ENCODE peak calls at places on chromosomes 4 and X, in seven cellular contexts. One of them, this sample, is unnamed.

GRCh38 chr4:38144029-38144428 is 183.8 kb downstream of the PTTG2 start:
- DNase-seq in left lung: no peak
- DNase-seq in CD8-positive, alpha-beta memory T cell: no peak
- DNase-seq in adrenal gland: no peak
- DNase-seq in MM.1S: no peak
- DNase-seq in osteoblast: no peak
- DNase-seq in skeletal muscle cell: no peak
- DNase-seq in this sample: no peak

GRCh38 chrX:26925088-26925487 is 538.1 kb downstream of the PPP4R3C start:
- DNase-seq in skeletal muscle cell: no peak
- DNase-seq in MM.1S: no peak
- DNase-seq in adrenal gland: no peak
- DNase-seq in left lung: no peak
- DNase-seq in osteoblast: no peak
- DNase-seq in CD8-positive, alpha-beta memory T cell: no peak
- DNase-seq in this sample: no peak

GRCh38 chr4:177448850-177449249 is 6.6 kb upstream of the AGA start:
- DNase-seq in CD8-positive, alpha-beta memory T cell: no peak
- DNase-seq in MM.1S: no peak
- DNase-seq in osteoblast: peak
- DNase-seq in left lung: no peak
- DNase-seq in adrenal gland: no peak
- DNase-seq in skeletal muscle cell: no peak
- DNase-seq in this sample: no peak

GRCh38 chrX:39174761-39175417 is 373.6 kb downstream of the MID1IP1 start:
- DNase-seq in CD8-positive, alpha-beta memory T cell: no peak
- DNase-seq in osteoblast: no peak
- DNase-seq in adrenal gland: no peak
- DNase-seq in left lung: no peak
- DNase-seq in MM.1S: peak
- DNase-seq in skeletal muscle cell: no peak
- DNase-seq in this sample: no peak

GRCh38 chrX:101659601-101660063 is at the start of gene ARMCX2:
- DNase-seq in osteoblast: peak
- DNase-seq in adrenal gland: peak
- DNase-seq in MM.1S: no peak
- DNase-seq in CD8-positive, alpha-beta memory T cell: no peak
- DNase-seq in skeletal muscle cell: peak
- DNase-seq in left lung: peak
- DNase-seq in this sample: no peak

GRCh38 chr4:102439835-102440234 is 61.3 kb upstream of the NFKB1 start:
- DNase-seq in MM.1S: no peak
- DNase-seq in osteoblast: no peak
- DNase-seq in skeletal muscle cell: peak
- DNase-seq in CD8-positive, alpha-beta memory T cell: no peak
- DNase-seq in left lung: no peak
- DNase-seq in adrenal gland: no peak
- DNase-seq in this sample: peak

GRCh38 chrX:3262906-3263305 is 83.5 kb downstream of the MXRA5 start:
- DNase-seq in adrenal gland: peak
- DNase-seq in osteoblast: no peak
- DNase-seq in left lung: no peak
- DNase-seq in MM.1S: no peak
- DNase-seq in skeletal muscle cell: peak
- DNase-seq in CD8-positive, alpha-beta memory T cell: no peak
- DNase-seq in this sample: peak

GRCh38 chr4:8665406-8666360 is 73.1 kb downstream of the CPZ start:
- DNase-seq in skeletal muscle cell: no peak
- DNase-seq in MM.1S: no peak
- DNase-seq in osteoblast: peak
- DNase-seq in adrenal gland: no peak
- DNase-seq in CD8-positive, alpha-beta memory T cell: no peak
- DNase-seq in left lung: no peak
- DNase-seq in this sample: no peak

GRCh38 chr4:56026596-56026995 is 77.9 kb downstream of the CEP135 start:
- DNase-seq in CD8-positive, alpha-beta memory T cell: no peak
- DNase-seq in adrenal gland: no peak
- DNase-seq in skeletal muscle cell: no peak
- DNase-seq in osteoblast: no peak
- DNase-seq in left lung: no peak
- DNase-seq in MM.1S: no peak
- DNase-seq in this sample: no peak

GRCh38 chrX:68843992-68844391 is 15.2 kb downstream of the EFNB1 start:
- DNase-seq in osteoblast: peak
- DNase-seq in skeletal muscle cell: no peak
- DNase-seq in adrenal gland: no peak
- DNase-seq in left lung: no peak
- DNase-seq in MM.1S: no peak
- DNase-seq in CD8-positive, alpha-beta memory T cell: no peak
- DNase-seq in this sample: no peak

GRCh38 chrX:45200741-45201234 is at the start of gene DIPK2B:
- DNase-seq in skeletal muscle cell: no peak
- DNase-seq in MM.1S: no peak
- DNase-seq in adrenal gland: peak
- DNase-seq in osteoblast: no peak
- DNase-seq in left lung: peak
- DNase-seq in CD8-positive, alpha-beta memory T cell: no peak
- DNase-seq in this sample: no peak

GRCh38 chrX:97267376-97267775 is 383.7 kb downstream of the RPA4 start:
- DNase-seq in MM.1S: no peak
- DNase-seq in skeletal muscle cell: no peak
- DNase-seq in adrenal gland: no peak
- DNase-seq in CD8-positive, alpha-beta memory T cell: no peak
- DNase-seq in left lung: no peak
- DNase-seq in osteoblast: no peak
- DNase-seq in this sample: no peak

GRCh38 chr4:119858176-119858575 is 208.5 kb downstream of the MAD2L1 start:
- DNase-seq in MM.1S: no peak
- DNase-seq in osteoblast: no peak
- DNase-seq in CD8-positive, alpha-beta memory T cell: no peak
- DNase-seq in left lung: no peak
- DNase-seq in skeletal muscle cell: no peak
- DNase-seq in adrenal gland: no peak
- DNase-seq in this sample: no peak

GRCh38 chr4:52822583-52823477 is 39.3 kb upstream of the RASL11B start:
- DNase-seq in adrenal gland: no peak
- DNase-seq in skeletal muscle cell: peak
- DNase-seq in CD8-positive, alpha-beta memory T cell: no peak
- DNase-seq in left lung: no peak
- DNase-seq in MM.1S: no peak
- DNase-seq in osteoblast: peak
- DNase-seq in this sample: no peak

GRCh38 chr4:163624727-163625126 is 130.2 kb downstream of the TMA16 start:
- DNase-seq in left lung: no peak
- DNase-seq in MM.1S: no peak
- DNase-seq in CD8-positive, alpha-beta memory T cell: no peak
- DNase-seq in skeletal muscle cell: no peak
- DNase-seq in adrenal gland: no peak
- DNase-seq in osteoblast: no peak
- DNase-seq in this sample: no peak

GRCh38 chr4:86846921-86847320 is 2.3 kb downstream of the SLC10A6 start:
- DNase-seq in osteoblast: no peak
- DNase-seq in left lung: no peak
- DNase-seq in MM.1S: no peak
- DNase-seq in adrenal gland: no peak
- DNase-seq in CD8-positive, alpha-beta memory T cell: no peak
- DNase-seq in skeletal muscle cell: no peak
- DNase-seq in this sample: no peak

GRCh38 chr4:143375326-143376073 is 38.8 kb downstream of the GAB1 start:
- DNase-seq in MM.1S: peak
- DNase-seq in osteoblast: no peak
- DNase-seq in skeletal muscle cell: no peak
- DNase-seq in adrenal gland: peak
- DNase-seq in CD8-positive, alpha-beta memory T cell: no peak
- DNase-seq in left lung: no peak
- DNase-seq in this sample: no peak

GRCh38 chrX:27996132-27996531 is 14.9 kb upstream of the DCAF8L1 start:
- DNase-seq in left lung: no peak
- DNase-seq in skeletal muscle cell: no peak
- DNase-seq in osteoblast: no peak
- DNase-seq in CD8-positive, alpha-beta memory T cell: no peak
- DNase-seq in MM.1S: no peak
- DNase-seq in adrenal gland: no peak
- DNase-seq in this sample: no peak

GRCh38 chr4:124685851-124686250 is 26.7 kb downstream of the ANKRD50 start:
- DNase-seq in left lung: no peak
- DNase-seq in skeletal muscle cell: no peak
- DNase-seq in CD8-positive, alpha-beta memory T cell: no peak
- DNase-seq in adrenal gland: no peak
- DNase-seq in osteoblast: no peak
- DNase-seq in MM.1S: peak
- DNase-seq in this sample: no peak

GRCh38 chr4:127355738-127356137 is 277.0 kb upstream of the INTU start:
- DNase-seq in skeletal muscle cell: no peak
- DNase-seq in MM.1S: no peak
- DNase-seq in CD8-positive, alpha-beta memory T cell: no peak
- DNase-seq in adrenal gland: no peak
- DNase-seq in left lung: no peak
- DNase-seq in osteoblast: no peak
- DNase-seq in this sample: no peak

GRCh38 chr4:81459233-81459632 is 12.5 kb downstream of the RASGEF1B start:
- DNase-seq in CD8-positive, alpha-beta memory T cell: no peak
- DNase-seq in MM.1S: peak
- DNase-seq in skeletal muscle cell: no peak
- DNase-seq in left lung: no peak
- DNase-seq in adrenal gland: no peak
- DNase-seq in osteoblast: no peak
- DNase-seq in this sample: no peak

GRCh38 chr4:43356786-43357185 is 464.3 kb downstream of the GRXCR1 start:
- DNase-seq in MM.1S: no peak
- DNase-seq in osteoblast: no peak
- DNase-seq in skeletal muscle cell: no peak
- DNase-seq in CD8-positive, alpha-beta memory T cell: no peak
- DNase-seq in adrenal gland: no peak
- DNase-seq in left lung: no peak
- DNase-seq in this sample: no peak

GRCh38 chrX:74593593-74593992 is 20.8 kb downstream of the RLIM start:
- DNase-seq in left lung: no peak
- DNase-seq in adrenal gland: no peak
- DNase-seq in skeletal muscle cell: no peak
- DNase-seq in osteoblast: no peak
- DNase-seq in MM.1S: no peak
- DNase-seq in CD8-positive, alpha-beta memory T cell: no peak
- DNase-seq in this sample: no peak

GRCh38 chr4:140569307-140569638 is 512 bp upstream of the UCP1 start:
- DNase-seq in CD8-positive, alpha-beta memory T cell: no peak
- DNase-seq in left lung: no peak
- DNase-seq in osteoblast: no peak
- DNase-seq in MM.1S: no peak
- DNase-seq in skeletal muscle cell: no peak
- DNase-seq in adrenal gland: no peak
- DNase-seq in this sample: no peak

GRCh38 chr4:140571620-140572019 is 2.9 kb upstream of the UCP1 start:
- DNase-seq in skeletal muscle cell: no peak
- DNase-seq in osteoblast: no peak
- DNase-seq in MM.1S: no peak
- DNase-seq in left lung: no peak
- DNase-seq in adrenal gland: no peak
- DNase-seq in CD8-positive, alpha-beta memory T cell: no peak
- DNase-seq in this sample: no peak

GRCh38 chr4:140568507-140569306 is at the start of gene UCP1:
- DNase-seq in adrenal gland: peak
- DNase-seq in osteoblast: no peak
- DNase-seq in CD8-positive, alpha-beta memory T cell: no peak
- DNase-seq in left lung: peak
- DNase-seq in skeletal muscle cell: no peak
- DNase-seq in MM.1S: no peak
- DNase-seq in this sample: no peak

GRCh38 chr4:140567722-140568121 is 1.0 kb downstream of the UCP1 start:
- DNase-seq in osteoblast: no peak
- DNase-seq in MM.1S: no peak
- DNase-seq in adrenal gland: peak
- DNase-seq in skeletal muscle cell: no peak
- DNase-seq in CD8-positive, alpha-beta memory T cell: no peak
- DNase-seq in left lung: no peak
- DNase-seq in this sample: no peak
- H3K4me3 ChIP-seq in osteoblast: no peak
- H3K4me3 ChIP-seq in MM.1S: no peak
- H3K4me3 ChIP-seq in adrenal gland: peak
- H3K4me3 ChIP-seq in skeletal muscle cell: peak
- H3K4me3 ChIP-seq in CD8-positive, alpha-beta memory T cell: no peak
- H3K4me3 ChIP-seq in left lung: no peak
- H3K4me3 ChIP-seq in this sample: no peak

DNA sequence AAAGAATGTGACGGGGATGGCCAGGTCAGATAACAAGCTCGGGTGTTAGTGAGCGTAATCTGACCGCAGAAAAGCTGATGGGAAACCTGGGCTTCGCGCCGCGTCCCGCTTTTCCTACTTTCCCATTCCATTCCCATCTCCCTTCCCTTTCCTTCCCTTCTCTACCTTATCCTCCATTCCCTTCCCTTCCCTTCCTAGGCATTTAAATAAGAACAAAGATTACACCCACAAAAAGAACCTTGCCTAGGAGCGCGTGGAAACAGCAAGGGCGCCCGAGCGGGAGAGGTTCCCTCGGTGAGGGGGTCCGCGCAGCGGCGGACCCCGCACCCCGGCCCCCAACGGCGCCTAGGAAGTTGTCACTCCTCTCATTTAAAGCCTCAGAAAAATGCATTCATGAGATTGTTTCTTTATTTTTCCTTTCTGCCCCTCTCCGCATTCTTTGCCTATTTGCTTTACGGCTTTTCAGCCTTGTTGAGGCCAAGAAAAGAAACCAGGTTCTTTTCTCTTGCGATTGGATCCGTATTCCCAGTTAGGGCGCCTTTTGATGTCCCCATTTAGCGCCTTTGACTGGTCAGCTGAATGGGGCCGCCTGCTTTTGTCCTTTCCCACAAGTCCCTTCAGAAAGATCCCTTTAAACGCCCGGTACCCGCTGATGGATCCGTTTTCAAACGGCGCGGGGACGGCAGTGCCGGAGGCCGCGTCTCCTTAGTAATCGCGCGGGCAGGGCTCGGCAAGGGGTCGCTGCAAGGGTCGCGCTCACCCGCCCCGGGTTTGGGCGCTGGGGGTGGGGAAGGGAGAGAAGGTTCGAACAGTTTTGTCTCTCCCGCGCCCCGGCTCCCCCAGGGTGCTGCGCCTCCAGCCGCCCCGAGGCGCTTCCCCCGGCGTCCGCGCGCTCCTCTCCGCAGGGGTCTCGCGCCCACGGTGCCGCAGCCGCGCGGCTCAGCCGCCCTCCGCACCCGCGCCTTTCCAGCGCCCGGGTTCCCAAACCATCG is 54.1 kb upstream of the TMEM33 start:
- DNase-seq in osteoblast: peak
- DNase-seq in adrenal gland: no peak
- DNase-seq in skeletal muscle cell: no peak
- DNase-seq in CD8-positive, alpha-beta memory T cell: no peak
- DNase-seq in left lung: peak
- DNase-seq in MM.1S: no peak
- DNase-seq in this sample: no peak
- H3K4me3 ChIP-seq in osteoblast: peak
- H3K4me3 ChIP-seq in adrenal gland: no peak
- H3K4me3 ChIP-seq in skeletal muscle cell: peak
- H3K4me3 ChIP-seq in CD8-positive, alpha-beta memory T cell: no peak
- H3K4me3 ChIP-seq in left lung: peak
- H3K4me3 ChIP-seq in MM.1S: no peak
- H3K4me3 ChIP-seq in this sample: no peak

GRCh38 chr4:140367738-140368137 is 5.7 kb upstream of the SCOC start:
- DNase-seq in left lung: no peak
- DNase-seq in skeletal muscle cell: no peak
- DNase-seq in CD8-positive, alpha-beta memory T cell: no peak
- DNase-seq in MM.1S: no peak
- DNase-seq in osteoblast: no peak
- DNase-seq in adrenal gland: no peak
- DNase-seq in this sample: peak
- H3K4me3 ChIP-seq in left lung: no peak
- H3K4me3 ChIP-seq in skeletal muscle cell: no peak
- H3K4me3 ChIP-seq in CD8-positive, alpha-beta memory T cell: no peak
- H3K4me3 ChIP-seq in MM.1S: no peak
- H3K4me3 ChIP-seq in osteoblast: no peak
- H3K4me3 ChIP-seq in adrenal gland: no peak
- H3K4me3 ChIP-seq in this sample: no peak

GRCh38 chr4:145935253-145936141 is 3.1 kb downstream of the ZNF827 start:
- DNase-seq in left lung: no peak
- DNase-seq in osteoblast: peak
- DNase-seq in MM.1S: peak
- DNase-seq in CD8-positive, alpha-beta memory T cell: no peak
- DNase-seq in skeletal muscle cell: no peak
- DNase-seq in adrenal gland: peak
- DNase-seq in this sample: peak
- H3K4me3 ChIP-seq in left lung: peak
- H3K4me3 ChIP-seq in osteoblast: peak
- H3K4me3 ChIP-seq in MM.1S: peak
- H3K4me3 ChIP-seq in CD8-positive, alpha-beta memory T cell: peak
- H3K4me3 ChIP-seq in skeletal muscle cell: peak
- H3K4me3 ChIP-seq in adrenal gland: peak
- H3K4me3 ChIP-seq in this sample: peak

This sample was measured in SJSA1.